ENCODE peak calls at places on chromosomes 4 and X, in five cellular contexts. R is SK-N-SH, E is HepG2, P is A549, F is GM12878. B is an unnamed sample.

GRCh38 chr4:89067407-89067806 is 10.4 kb upstream of the FAM13A start:
- DNase-seq in R (no peak), E (no peak), P (no peak), F (no peak), B (no peak)

GRCh38 chrX:9912341-9912740 is 54.8 kb upstream of the CLDN34 start:
- DNase-seq in R (peak), E (no peak), P (no peak), F (no peak), B (no peak)

GRCh38 chrX:110698696-110699095 is 96.9 kb downstream of the CHRDL1 start:
- DNase-seq in R (no peak), E (no peak), P (no peak), F (no peak), B (no peak)

GRCh38 chr4:53558981-53559620 is 32.2 kb downstream of the LNX1 start:
- DNase-seq in R (no peak), E (no peak), P (no peak), F (no peak), B (no peak)

GRCh38 chrX:106863697-106864096 is 39.4 kb downstream of the RIPPLY1 start:
- DNase-seq in R (no peak), E (no peak), P (no peak), F (no peak), B (no peak)

GRCh38 chr4:114087596-114088230 is 108.3 kb upstream of the ARSJ start:
- DNase-seq in R (no peak), E (no peak), P (no peak), F (no peak), B (no peak)

GRCh38 chrX:9464435-9465371 is at the start of gene TBL1X:
- DNase-seq in R (peak), E (peak), P (peak), F (no peak), B (peak)

GRCh38 chr4:166277851-166278250 is 404.8 kb downstream of the TLL1 start:
- DNase-seq in R (no peak), E (no peak), P (no peak), F (no peak), B (no peak)

GRCh38 chr4:10083861-10084641 is 32.5 kb downstream of the WDR1 start:
- DNase-seq in R (peak), E (no peak), P (no peak), F (no peak), B (no peak)

GRCh38 chr4:90025248-90025647 is 101.9 kb upstream of the CCSER1 start:
- DNase-seq in R (no peak), E (no peak), P (no peak), F (no peak), B (no peak)

GRCh38 chr4:18389118-18389517 is 367.6 kb upstream of the LCORL start:
- DNase-seq in R (no peak), E (no peak), P (no peak), F (no peak), B (no peak)

DNA sequence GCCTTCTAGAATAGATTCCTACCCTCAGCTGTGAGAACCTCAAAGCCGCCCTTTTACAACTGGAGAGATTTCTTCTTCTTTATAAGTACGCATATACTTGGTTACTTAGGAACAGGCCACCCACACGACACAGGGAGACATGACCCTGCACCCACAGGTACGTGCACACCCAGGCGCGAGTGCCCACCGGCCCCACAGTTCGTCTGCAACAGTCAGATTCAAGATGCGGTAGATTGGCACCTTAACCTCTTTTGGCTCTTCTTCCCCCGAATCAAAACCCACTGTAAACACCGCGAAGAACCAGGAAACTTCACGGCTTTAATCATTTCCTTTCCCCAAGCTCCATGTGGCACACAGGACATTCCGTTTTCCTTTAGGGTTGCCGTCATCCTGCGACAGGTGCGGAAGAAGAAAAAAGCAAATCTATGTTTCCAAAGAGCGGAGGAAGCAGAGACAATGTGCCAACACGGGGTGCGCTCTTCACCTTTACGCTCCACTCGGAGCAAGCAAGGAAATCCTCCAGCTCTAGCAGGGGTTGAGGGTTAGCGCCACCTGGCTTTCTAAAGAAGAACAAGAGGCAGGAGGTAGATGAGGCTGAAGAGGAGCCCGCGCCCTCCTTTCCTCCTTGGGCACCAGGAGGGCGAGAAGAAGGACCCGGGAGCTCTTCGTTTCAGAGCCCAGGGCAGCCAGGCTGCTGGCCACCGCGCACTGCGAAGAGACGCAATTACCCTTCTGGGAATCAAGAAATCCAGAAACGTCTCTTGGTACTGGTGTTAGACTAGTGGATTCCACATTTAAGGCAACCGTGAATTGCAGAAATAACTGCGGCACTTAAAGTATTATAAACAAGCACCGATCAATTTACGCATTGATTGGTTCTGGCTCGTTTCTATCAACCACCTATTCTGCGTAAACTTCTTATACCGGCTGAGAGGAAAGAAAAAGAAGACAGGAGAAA is 35.7 kb downstream of the HAND2 start:
- DNase-seq in R (no peak), E (peak), P (peak), F (peak), B (peak)
- TF ChIP-seq RFX5 in R (no peak), E (no peak), P (no peak), F (no peak), B (no peak)

GRCh38 chr4:124727331-124727730 is 14.8 kb upstream of the ANKRD50 start:
- DNase-seq in R (no peak), E (no peak), P (no peak), F (no peak), B (no peak)

GRCh38 chr4:124722069-124722468 is 9.5 kb upstream of the ANKRD50 start:
- DNase-seq in R (no peak), E (no peak), P (no peak), F (no peak), B (no peak)

DNA sequence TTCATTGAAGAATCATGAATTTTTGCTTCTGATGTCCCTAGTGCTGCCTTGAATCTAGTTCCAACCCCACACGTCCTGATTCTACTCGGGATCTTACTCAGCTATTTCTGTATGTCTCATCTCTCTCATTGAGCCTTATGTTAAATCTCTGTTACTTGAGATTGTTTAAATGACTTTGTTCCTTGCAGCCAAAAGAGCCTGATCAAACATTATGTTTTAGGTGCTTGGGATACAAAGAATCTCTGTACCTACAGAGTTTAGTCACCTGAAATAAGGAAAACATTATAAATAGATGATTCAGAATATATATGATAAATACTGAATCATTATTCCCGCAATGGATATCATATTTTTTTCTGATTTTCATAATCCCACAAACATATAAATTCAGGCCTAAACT is 13.7 kb upstream of the ANKRD50 start:
- DNase-seq in R (no peak), E (no peak), P (no peak), F (no peak), B (no peak)
- TF ChIP-seq RFX5 in R (no peak), E (no peak), P (no peak), F (no peak), B (no peak)

GRCh38 chr4:87209696-87210095 is 10.7 kb downstream of the KLHL8 start:
- DNase-seq in R (no peak), E (no peak), P (no peak), F (peak), B (no peak)
- TF ChIP-seq RFX5 in R (no peak), E (no peak), P (no peak), F (no peak), B (no peak)

DNA sequence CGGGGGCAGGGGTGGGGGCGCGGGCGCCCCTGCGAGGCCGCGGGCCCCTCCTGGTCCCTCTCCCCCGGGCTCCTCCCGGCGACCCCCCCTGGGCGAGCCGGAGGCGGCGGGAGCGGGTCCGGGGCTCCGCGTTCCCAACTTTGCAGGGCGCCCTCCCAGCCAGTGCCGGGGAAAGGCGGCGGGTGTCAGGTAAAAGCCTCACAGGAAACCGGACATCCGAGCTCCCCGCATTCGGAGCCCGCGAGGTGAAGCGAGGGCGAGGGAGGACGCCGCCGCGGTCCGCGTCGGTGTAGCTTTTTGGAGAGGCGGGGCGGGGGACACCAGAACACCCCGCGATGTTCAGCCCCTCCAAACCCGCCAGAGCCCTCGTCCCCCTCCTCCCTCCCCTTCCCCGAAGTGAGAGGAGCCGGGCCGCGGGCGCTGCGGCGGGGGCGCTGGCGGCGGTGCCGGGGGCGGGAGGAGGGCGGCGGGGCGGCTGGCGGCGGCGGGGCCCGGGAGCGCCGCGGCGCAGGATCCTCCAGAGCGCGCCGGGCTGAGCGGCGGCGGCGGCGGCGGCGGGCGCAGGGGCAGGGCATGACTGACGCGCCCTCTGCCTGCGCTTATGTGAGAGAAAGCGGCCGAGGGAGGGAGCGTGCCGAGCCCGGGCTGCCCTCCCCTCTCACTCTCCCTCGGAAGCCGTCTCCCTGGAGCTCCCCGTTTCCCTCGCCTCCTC is at the start of gene VEGFC:
- DNase-seq in R (peak), E (peak), P (no peak), F (no peak), B (peak)
- TF ChIP-seq RFX5 in R (no peak), E (no peak), P (no peak), F (no peak), B (no peak)

DNA sequence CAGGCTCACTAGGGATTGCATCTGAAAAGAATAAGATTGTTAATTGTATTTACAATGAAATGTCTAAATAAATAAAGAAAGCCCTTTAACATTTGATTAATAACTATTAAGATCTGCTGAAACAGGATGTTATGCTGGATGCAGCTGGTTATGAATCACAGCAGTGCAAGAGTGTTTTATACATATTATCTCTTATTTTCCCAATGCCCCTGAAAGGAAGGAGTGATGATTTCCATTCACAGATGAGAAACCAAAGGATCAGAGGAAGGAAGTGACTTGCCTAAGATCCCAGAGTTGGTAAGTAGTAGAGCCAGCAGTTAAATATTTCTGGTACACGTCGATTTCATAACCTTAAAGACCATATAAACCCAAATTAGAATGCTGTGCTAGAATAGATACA is 76.3 kb upstream of the ARHGAP36 start:
- DNase-seq in R (no peak), E (no peak), P (no peak), F (no peak), B (no peak)
- TF ChIP-seq RFX5 in R (no peak), E (no peak), P (no peak), F (no peak), B (no peak)

GRCh38 chr4:122773021-122773420 is 40.5 kb downstream of the BBS12 start:
- DNase-seq in R (no peak), E (no peak), P (no peak), F (no peak), B (no peak)

GRCh38 chr4:122775987-122776836 is 43.7 kb downstream of the BBS12 start:
- DNase-seq in R (no peak), E (no peak), P (no peak), F (no peak), B (no peak)

GRCh38 chr4:122775039-122775438 is 42.5 kb downstream of the BBS12 start:
- DNase-seq in R (no peak), E (no peak), P (no peak), F (no peak), B (no peak)

GRCh38 chr4:122772311-122772710 is 39.8 kb downstream of the BBS12 start:
- DNase-seq in R (no peak), E (no peak), P (no peak), F (no peak), B (no peak)

DNA sequence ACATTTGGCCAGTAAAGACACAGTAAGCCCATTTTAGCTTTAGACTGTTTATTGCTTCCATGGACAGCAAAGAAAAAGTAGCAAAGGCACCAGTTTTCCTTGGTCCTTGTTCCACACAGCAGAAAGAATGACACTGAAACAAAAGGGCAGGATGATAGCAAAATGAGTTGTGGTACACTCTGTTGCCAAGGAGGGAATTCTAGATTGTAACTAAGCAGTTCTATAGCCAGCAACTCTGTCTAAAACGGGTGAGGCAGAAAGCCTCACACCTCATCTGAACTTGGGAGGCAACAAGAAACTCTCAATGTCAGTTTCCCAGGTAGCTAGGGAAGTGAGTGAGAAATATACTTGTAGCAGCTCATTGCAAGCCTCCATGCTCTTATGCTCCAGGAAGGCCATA is 39.2 kb downstream of the BBS12 start:
- DNase-seq in R (no peak), E (no peak), P (no peak), F (no peak), B (no peak)
- TF ChIP-seq RFX5 in R (no peak), E (no peak), P (no peak), F (no peak), B (no peak)

GRCh38 chr4:72983706-72984105 is 85.8 kb downstream of the COX18 start:
- DNase-seq in R (no peak), E (no peak), P (no peak), F (no peak), B (no peak)

GRCh38 chr4:72987741-72988729 is 81.5 kb downstream of the COX18 start:
- DNase-seq in R (no peak), E (no peak), P (no peak), F (no peak), B (no peak)

GRCh38 chr4:72984351-72984750 is 85.2 kb downstream of the COX18 start:
- DNase-seq in R (no peak), E (no peak), P (no peak), F (no peak), B (no peak)
- TF ChIP-seq RFX5 in R (no peak), E (no peak), P (no peak), F (no peak), B (no peak)

GRCh38 chr4:1038948-1039492 is 27.6 kb downstream of the FGFRL1 start:
- DNase-seq in R (no peak), E (peak), P (no peak), F (no peak), B (no peak)
- TF ChIP-seq RFX5 in R (no peak), E (no peak), P (no peak), F (no peak), B (no peak)

DNA sequence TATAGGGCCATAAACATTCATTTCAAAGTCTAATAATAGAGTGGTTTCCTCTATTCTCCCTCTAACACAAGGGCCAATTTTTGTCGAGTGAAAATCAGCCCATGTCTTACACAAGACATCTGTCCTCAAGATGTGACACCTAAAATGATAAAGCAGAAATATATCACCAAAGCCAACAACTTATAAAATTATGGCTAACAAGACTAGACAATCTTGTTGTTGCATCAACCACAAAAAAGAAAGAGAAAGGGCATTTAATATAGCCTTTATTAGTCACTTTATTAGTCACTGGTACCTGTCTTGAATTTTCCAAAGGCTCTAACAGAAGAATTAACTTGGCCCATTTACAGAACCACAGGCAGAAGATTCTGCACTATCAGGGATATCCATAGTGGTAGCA is 161.6 kb downstream of the SMIM20 start:
- DNase-seq in R (no peak), E (no peak), P (no peak), F (no peak), B (no peak)
- TF ChIP-seq RFX5 in R (no peak), E (no peak), P (no peak), F (no peak), B (no peak)

B was measured in H1.